ENCODE peak calls at places on chromosome 17, in six cellular contexts. F, U, Z, C, Q and V are unnamed samples.

GRCh38 chr17:81044764-81045589 is 10.0 kb downstream of the BAIAP2 start:
- DNase-seq in Q (peak), Z (peak), U (peak), C (no peak), F (no peak), V (peak)

GRCh38 chr17:76014100-76014924 is 12.8 kb downstream of the EVPL start:
- DNase-seq in C (peak), Q (peak), F (peak), Z (peak), U (peak), V (peak)

GRCh38 chr17:50858486-50859225 is 7.5 kb downstream of the TOB1 start:
- DNase-seq in F (no peak), U (no peak), C (no peak), Z (no peak), Q (no peak), V (no peak)

GRCh38 chr17:15892679-15893332 is 52.1 kb upstream of the ADORA2B start:
- DNase-seq in F (no peak), Q (no peak), Z (no peak), U (no peak), C (no peak), V (no peak)

GRCh38 chr17:5031365-5032082 is 3.7 kb downstream of the SLC52A1 start:
- DNase-seq in U (peak), Z (peak), C (peak), F (peak), Q (peak), V (peak)

GRCh38 chr17:66767164-66767933 is 67.6 kb upstream of the CACNG5 start:
- DNase-seq in Z (no peak), U (no peak), C (no peak), Q (peak), F (no peak), V (no peak)

GRCh38 chr17:61401280-61402072 is 1.8 kb downstream of the TBX2 start:
- DNase-seq in Z (peak), F (no peak), Q (no peak), C (no peak), U (no peak), V (no peak)

GRCh38 chr17:5565808-5566207 is 18.5 kb downstream of the NLRP1 start:
- DNase-seq in Z (no peak), Q (no peak), C (no peak), F (no peak), U (no peak), V (no peak)

GRCh38 chr17:33968350-33969044 is 286.6 kb upstream of the CCL2 start:
- DNase-seq in F (no peak), Z (no peak), U (no peak), Q (no peak), C (no peak), V (no peak)

GRCh38 chr17:38742431-38743308 is 5.5 kb downstream of the PCGF2 start:
- DNase-seq in C (no peak), U (no peak), F (no peak), Z (peak), Q (peak), V (peak)

GRCh38 chr17:19341641-19342610 is 20.6 kb downstream of the B9D1 start:
- DNase-seq in U (no peak), Z (no peak), C (no peak), F (no peak), Q (no peak), V (no peak)

GRCh38 chr17:7987112-7987893 is 15.1 kb upstream of the GUCY2D start:
- DNase-seq in F (no peak), U (no peak), Q (no peak), Z (no peak), C (no peak), V (no peak)

GRCh38 chr17:50397111-50397918 is at the start of gene LRRC59:
- DNase-seq in C (peak), Z (peak), F (peak), Q (peak), U (peak), V (peak)

GRCh38 chr17:17345294-17345597 is 42.1 kb downstream of the NT5M start:
- DNase-seq in F (no peak), C (no peak), Z (no peak), Q (no peak), U (no peak), V (no peak)

GRCh38 chr17:61593404-61593803 is 2.4 kb upstream of the NACA2 start:
- DNase-seq in U (no peak), F (no peak), Q (no peak), C (no peak), Z (no peak), V (no peak)

GRCh38 chr17:65441053-65441635 is 120.3 kb downstream of the AXIN2 start:
- DNase-seq in Q (no peak), U (no peak), F (no peak), C (no peak), Z (no peak), V (no peak)

GRCh38 chr17:27247071-27247957 is 46.6 kb upstream of the WSB1 start:
- DNase-seq in Z (no peak), Q (peak), F (no peak), C (no peak), U (peak), V (peak)